ENCODE peak calls at places on chromosomes 12 and 14, in ten cellular contexts. X is activated CD8-positive, alpha-beta memory T cell treated with anti-CD3 and anti-CD28 coated beads for 1 hour; R is left cardiac atrium; G is choroid plexus epithelial cell; J is stimulated activated CD4-positive, alpha-beta T cell treated with anti-CD3 and anti-CD28 coated beads, TNF-alpha, amount 100 ng/mL, for 4 hours; F is fibroblast of gingiva; M is activated T-cell treated with anti-CD3 and anti-CD28 coated beads, Interleukin-2, amount 50 U/mL, for 72 hours; O is lung; S is fibroblast of mammary gland; Y is endodermal cell. W is an unnamed sample.

GRCh38 chr14:100405752-100406455 is 82.8 kb downstream of the SLC25A47 start:
- DNase-seq in X (no peak), R (no peak), G (no peak), J (no peak), F (no peak), M (no peak), O (no peak), S (no peak), Y (no peak), W (no peak)

GRCh38 chr12:94401326-94401725 is 58.3 kb downstream of the CEP83 start:
- DNase-seq in X (no peak), R (no peak), G (no peak), J (no peak), F (no peak), M (no peak), O (no peak), S (peak), Y (no peak), W (no peak)

GRCh38 chr12:107386569-107386968 is 293.2 kb upstream of the CRY1 start:
- DNase-seq in X (no peak), R (no peak), G (no peak), J (no peak), F (no peak), M (no peak), O (no peak), S (no peak), Y (no peak), W (no peak)

GRCh38 chr12:46492471-46493351 is 120.1 kb upstream of the SLC38A2 start:
- DNase-seq in X (no peak), R (no peak), G (peak), J (no peak), F (peak), M (no peak), O (peak), S (peak), Y (no peak), W (no peak)

GRCh38 chr14:103541944-103542544 is 13.0 kb downstream of the TRMT61A start:
- DNase-seq in X (no peak), R (peak), G (no peak), J (no peak), F (no peak), M (no peak), O (no peak), S (no peak), Y (no peak), W (peak)

GRCh38 chr12:89281534-89281857 is 70.8 kb downstream of the DUSP6 start:
- DNase-seq in X (no peak), R (no peak), G (no peak), J (no peak), F (no peak), M (no peak), O (no peak), S (no peak), Y (no peak), W (no peak)

GRCh38 chr12:21613931-21614330 is 9.3 kb upstream of the GYS2 start:
- DNase-seq in X (no peak), R (no peak), G (peak), J (no peak), F (peak), M (no peak), O (no peak), S (peak), Y (no peak), W (no peak)

GRCh38 chr12:122819209-122819805 is 15.9 kb upstream of the HIP1R start:
- DNase-seq in X (no peak), R (no peak), G (no peak), J (no peak), F (no peak), M (no peak), O (no peak), S (no peak), Y (no peak), W (no peak)

GRCh38 chr12:94545937-94546771 is 86.5 kb upstream of the CEP83 start:
- DNase-seq in X (no peak), R (peak), G (peak), J (no peak), F (peak), M (peak), O (peak), S (peak), Y (peak), W (no peak)

GRCh38 chr12:129049917-129050316 is 196.6 kb downstream of the GLT1D1 start:
- DNase-seq in X (no peak), R (no peak), G (peak), J (no peak), F (no peak), M (no peak), O (no peak), S (no peak), Y (peak), W (no peak)

GRCh38 chr12:57837779-57838562 is 8.6 kb downstream of the CTDSP2 start:
- DNase-seq in X (no peak), R (peak), G (peak), J (no peak), F (peak), M (no peak), O (peak), S (peak), Y (peak), W (peak)

GRCh38 chr12:56766535-56766934 is 3.4 kb downstream of the HSD17B6 start:
- DNase-seq in X (no peak), R (no peak), G (no peak), J (no peak), F (no peak), M (no peak), O (no peak), S (no peak), Y (peak), W (no peak)

GRCh38 chr12:53698948-53699672 is 23.2 kb upstream of the ATP5MC2 start:
- DNase-seq in X (no peak), R (no peak), G (no peak), J (no peak), F (no peak), M (no peak), O (no peak), S (no peak), Y (no peak), W (no peak)

GRCh38 chr12:27965966-27966365 is 6.6 kb downstream of the PTHLH start:
- DNase-seq in X (no peak), R (no peak), G (no peak), J (no peak), F (peak), M (no peak), O (no peak), S (peak), Y (no peak), W (no peak)

GRCh38 chr12:113693693-113694092 is 222.0 kb upstream of the LHX5 start:
- DNase-seq in X (no peak), R (no peak), G (no peak), J (no peak), F (no peak), M (no peak), O (no peak), S (no peak), Y (no peak), W (no peak)

GRCh38 chr12:29797565-29798360 is 14.0 kb upstream of the TMTC1 start:
- DNase-seq in X (no peak), R (no peak), G (no peak), J (no peak), F (no peak), M (no peak), O (no peak), S (no peak), Y (no peak), W (no peak)

GRCh38 chr14:49303952-49304516 is 282.1 kb downstream of the RPS29 start:
- DNase-seq in X (no peak), R (no peak), G (peak), J (no peak), F (no peak), M (peak), O (no peak), S (peak), Y (peak), W (no peak)

GRCh38 chr14:61712137-61712536 is 16.8 kb downstream of the HIF1A start:
- DNase-seq in X (no peak), R (no peak), G (peak), J (no peak), F (no peak), M (no peak), O (no peak), S (no peak), Y (no peak), W (no peak)

GRCh38 chr14:68817513-68818212 is 24.8 kb upstream of the ZFP36L1 start:
- DNase-seq in X (no peak), R (no peak), G (no peak), J (no peak), F (no peak), M (no peak), O (no peak), S (no peak), Y (peak), W (no peak)